ENCODE peak calls at places on chromosomes 3 and 15, in eight cellular contexts. One of them, this sample, is unnamed.

GRCh38 chr3:194876403-194877165 is 190.9 kb downstream of the FAM43A start:
- DNase-seq in activated CD4-positive, alpha-beta T cell treated with anti-CD3 and anti-CD28 coated beads, Interleukin-2, amount 50 U/mL, for 48 hours: no peak
- DNase-seq in NCI-H1092: no peak
- DNase-seq in CD8-positive, alpha-beta T cell: no peak
- DNase-seq in occipital lobe: no peak
- DNase-seq in iPS-NIHi11: no peak
- DNase-seq in non-pigmented ciliary epithelial cell: no peak
- DNase-seq in stimulated activated CD8-positive, alpha-beta memory T cell treated with anti-CD3 and anti-CD28 coated beads, Interleukin-2, amount 100 ng/mL, for 1 hour: no peak
- DNase-seq in this sample: no peak

GRCh38 chr15:90990446-90990845 is 3.9 kb downstream of the PRC1 start:
- DNase-seq in activated CD4-positive, alpha-beta T cell treated with anti-CD3 and anti-CD28 coated beads, Interleukin-2, amount 50 U/mL, for 48 hours: no peak
- DNase-seq in NCI-H1092: no peak
- DNase-seq in CD8-positive, alpha-beta T cell: no peak
- DNase-seq in occipital lobe: no peak
- DNase-seq in iPS-NIHi11: no peak
- DNase-seq in non-pigmented ciliary epithelial cell: no peak
- DNase-seq in stimulated activated CD8-positive, alpha-beta memory T cell treated with anti-CD3 and anti-CD28 coated beads, Interleukin-2, amount 100 ng/mL, for 1 hour: no peak
- DNase-seq in this sample: no peak

GRCh38 chr3:122299872-122300460 is 25.1 kb upstream of the CSTA start:
- DNase-seq in activated CD4-positive, alpha-beta T cell treated with anti-CD3 and anti-CD28 coated beads, Interleukin-2, amount 50 U/mL, for 48 hours: peak
- DNase-seq in NCI-H1092: no peak
- DNase-seq in CD8-positive, alpha-beta T cell: peak
- DNase-seq in occipital lobe: no peak
- DNase-seq in iPS-NIHi11: peak
- DNase-seq in non-pigmented ciliary epithelial cell: no peak
- DNase-seq in stimulated activated CD8-positive, alpha-beta memory T cell treated with anti-CD3 and anti-CD28 coated beads, Interleukin-2, amount 100 ng/mL, for 1 hour: no peak
- DNase-seq in this sample: no peak

GRCh38 chr15:63986751-63987341 is 59.4 kb downstream of the DAPK2 start:
- DNase-seq in activated CD4-positive, alpha-beta T cell treated with anti-CD3 and anti-CD28 coated beads, Interleukin-2, amount 50 U/mL, for 48 hours: no peak
- DNase-seq in NCI-H1092: no peak
- DNase-seq in CD8-positive, alpha-beta T cell: no peak
- DNase-seq in occipital lobe: no peak
- DNase-seq in iPS-NIHi11: no peak
- DNase-seq in non-pigmented ciliary epithelial cell: no peak
- DNase-seq in stimulated activated CD8-positive, alpha-beta memory T cell treated with anti-CD3 and anti-CD28 coated beads, Interleukin-2, amount 100 ng/mL, for 1 hour: no peak
- DNase-seq in this sample: no peak

GRCh38 chr15:77821188-77821958 is 188.7 kb upstream of the LINGO1 start:
- DNase-seq in activated CD4-positive, alpha-beta T cell treated with anti-CD3 and anti-CD28 coated beads, Interleukin-2, amount 50 U/mL, for 48 hours: peak
- DNase-seq in NCI-H1092: peak
- DNase-seq in CD8-positive, alpha-beta T cell: no peak
- DNase-seq in occipital lobe: peak
- DNase-seq in iPS-NIHi11: peak
- DNase-seq in non-pigmented ciliary epithelial cell: no peak
- DNase-seq in stimulated activated CD8-positive, alpha-beta memory T cell treated with anti-CD3 and anti-CD28 coated beads, Interleukin-2, amount 100 ng/mL, for 1 hour: no peak
- DNase-seq in this sample: peak

GRCh38 chr3:134334231-134334900 is 39.9 kb downstream of the AMOTL2 start:
- DNase-seq in activated CD4-positive, alpha-beta T cell treated with anti-CD3 and anti-CD28 coated beads, Interleukin-2, amount 50 U/mL, for 48 hours: no peak
- DNase-seq in NCI-H1092: no peak
- DNase-seq in CD8-positive, alpha-beta T cell: no peak
- DNase-seq in occipital lobe: no peak
- DNase-seq in iPS-NIHi11: no peak
- DNase-seq in non-pigmented ciliary epithelial cell: no peak
- DNase-seq in stimulated activated CD8-positive, alpha-beta memory T cell treated with anti-CD3 and anti-CD28 coated beads, Interleukin-2, amount 100 ng/mL, for 1 hour: no peak
- DNase-seq in this sample: no peak

GRCh38 chr3:30473374-30474051 is 132.9 kb upstream of the TGFBR2 start:
- DNase-seq in activated CD4-positive, alpha-beta T cell treated with anti-CD3 and anti-CD28 coated beads, Interleukin-2, amount 50 U/mL, for 48 hours: no peak
- DNase-seq in NCI-H1092: no peak
- DNase-seq in CD8-positive, alpha-beta T cell: no peak
- DNase-seq in occipital lobe: no peak
- DNase-seq in iPS-NIHi11: no peak
- DNase-seq in non-pigmented ciliary epithelial cell: no peak
- DNase-seq in stimulated activated CD8-positive, alpha-beta memory T cell treated with anti-CD3 and anti-CD28 coated beads, Interleukin-2, amount 100 ng/mL, for 1 hour: no peak
- DNase-seq in this sample: no peak

GRCh38 chr3:107124885-107125284 is 252.4 kb upstream of the CCDC54 start:
- DNase-seq in activated CD4-positive, alpha-beta T cell treated with anti-CD3 and anti-CD28 coated beads, Interleukin-2, amount 50 U/mL, for 48 hours: no peak
- DNase-seq in NCI-H1092: no peak
- DNase-seq in CD8-positive, alpha-beta T cell: no peak
- DNase-seq in occipital lobe: no peak
- DNase-seq in iPS-NIHi11: no peak
- DNase-seq in non-pigmented ciliary epithelial cell: no peak
- DNase-seq in stimulated activated CD8-positive, alpha-beta memory T cell treated with anti-CD3 and anti-CD28 coated beads, Interleukin-2, amount 100 ng/mL, for 1 hour: no peak
- DNase-seq in this sample: no peak

GRCh38 chr15:81909229-81910087 is 136.4 kb downstream of the MEX3B start:
- DNase-seq in activated CD4-positive, alpha-beta T cell treated with anti-CD3 and anti-CD28 coated beads, Interleukin-2, amount 50 U/mL, for 48 hours: no peak
- DNase-seq in NCI-H1092: no peak
- DNase-seq in CD8-positive, alpha-beta T cell: no peak
- DNase-seq in occipital lobe: no peak
- DNase-seq in iPS-NIHi11: no peak
- DNase-seq in non-pigmented ciliary epithelial cell: no peak
- DNase-seq in stimulated activated CD8-positive, alpha-beta memory T cell treated with anti-CD3 and anti-CD28 coated beads, Interleukin-2, amount 100 ng/mL, for 1 hour: no peak
- DNase-seq in this sample: no peak

GRCh38 chr3:6528951-6529350 is 332.0 kb upstream of the GRM7 start:
- DNase-seq in activated CD4-positive, alpha-beta T cell treated with anti-CD3 and anti-CD28 coated beads, Interleukin-2, amount 50 U/mL, for 48 hours: no peak
- DNase-seq in NCI-H1092: no peak
- DNase-seq in CD8-positive, alpha-beta T cell: no peak
- DNase-seq in occipital lobe: no peak
- DNase-seq in iPS-NIHi11: no peak
- DNase-seq in non-pigmented ciliary epithelial cell: no peak
- DNase-seq in stimulated activated CD8-positive, alpha-beta memory T cell treated with anti-CD3 and anti-CD28 coated beads, Interleukin-2, amount 100 ng/mL, for 1 hour: no peak
- DNase-seq in this sample: no peak

GRCh38 chr15:74845208-74845568 is 2.2 kb upstream of the ULK3 start:
- DNase-seq in activated CD4-positive, alpha-beta T cell treated with anti-CD3 and anti-CD28 coated beads, Interleukin-2, amount 50 U/mL, for 48 hours: peak
- DNase-seq in NCI-H1092: no peak
- DNase-seq in CD8-positive, alpha-beta T cell: peak
- DNase-seq in occipital lobe: no peak
- DNase-seq in iPS-NIHi11: no peak
- DNase-seq in non-pigmented ciliary epithelial cell: no peak
- DNase-seq in stimulated activated CD8-positive, alpha-beta memory T cell treated with anti-CD3 and anti-CD28 coated beads, Interleukin-2, amount 100 ng/mL, for 1 hour: no peak
- DNase-seq in this sample: no peak

GRCh38 chr3:32959370-32959769 is 7.9 kb downstream of the CCR4 start:
- DNase-seq in activated CD4-positive, alpha-beta T cell treated with anti-CD3 and anti-CD28 coated beads, Interleukin-2, amount 50 U/mL, for 48 hours: no peak
- DNase-seq in NCI-H1092: no peak
- DNase-seq in CD8-positive, alpha-beta T cell: no peak
- DNase-seq in occipital lobe: no peak
- DNase-seq in iPS-NIHi11: peak
- DNase-seq in non-pigmented ciliary epithelial cell: no peak
- DNase-seq in stimulated activated CD8-positive, alpha-beta memory T cell treated with anti-CD3 and anti-CD28 coated beads, Interleukin-2, amount 100 ng/mL, for 1 hour: no peak
- DNase-seq in this sample: no peak

GRCh38 chr15:56734013-56734625 is 810 bp upstream of the ZNF280D start:
- DNase-seq in activated CD4-positive, alpha-beta T cell treated with anti-CD3 and anti-CD28 coated beads, Interleukin-2, amount 50 U/mL, for 48 hours: no peak
- DNase-seq in NCI-H1092: no peak
- DNase-seq in CD8-positive, alpha-beta T cell: no peak
- DNase-seq in occipital lobe: no peak
- DNase-seq in iPS-NIHi11: no peak
- DNase-seq in non-pigmented ciliary epithelial cell: no peak
- DNase-seq in stimulated activated CD8-positive, alpha-beta memory T cell treated with anti-CD3 and anti-CD28 coated beads, Interleukin-2, amount 100 ng/mL, for 1 hour: no peak
- DNase-seq in this sample: no peak

GRCh38 chr15:51848811-51849210 is 19.4 kb downstream of the TMOD3 start:
- DNase-seq in activated CD4-positive, alpha-beta T cell treated with anti-CD3 and anti-CD28 coated beads, Interleukin-2, amount 50 U/mL, for 48 hours: no peak
- DNase-seq in NCI-H1092: no peak
- DNase-seq in CD8-positive, alpha-beta T cell: no peak
- DNase-seq in occipital lobe: no peak
- DNase-seq in iPS-NIHi11: no peak
- DNase-seq in non-pigmented ciliary epithelial cell: no peak
- DNase-seq in stimulated activated CD8-positive, alpha-beta memory T cell treated with anti-CD3 and anti-CD28 coated beads, Interleukin-2, amount 100 ng/mL, for 1 hour: no peak
- DNase-seq in this sample: no peak

GRCh38 chr3:184574552-184575430 is 13.2 kb downstream of the EPHB3 start:
- DNase-seq in activated CD4-positive, alpha-beta T cell treated with anti-CD3 and anti-CD28 coated beads, Interleukin-2, amount 50 U/mL, for 48 hours: no peak
- DNase-seq in NCI-H1092: peak
- DNase-seq in CD8-positive, alpha-beta T cell: no peak
- DNase-seq in occipital lobe: no peak
- DNase-seq in iPS-NIHi11: peak
- DNase-seq in non-pigmented ciliary epithelial cell: no peak
- DNase-seq in stimulated activated CD8-positive, alpha-beta memory T cell treated with anti-CD3 and anti-CD28 coated beads, Interleukin-2, amount 100 ng/mL, for 1 hour: no peak
- DNase-seq in this sample: no peak

GRCh38 chr3:197000211-197000610 is 29.4 kb downstream of the MELTF start:
- DNase-seq in activated CD4-positive, alpha-beta T cell treated with anti-CD3 and anti-CD28 coated beads, Interleukin-2, amount 50 U/mL, for 48 hours: no peak
- DNase-seq in NCI-H1092: no peak
- DNase-seq in CD8-positive, alpha-beta T cell: no peak
- DNase-seq in occipital lobe: no peak
- DNase-seq in iPS-NIHi11: no peak
- DNase-seq in non-pigmented ciliary epithelial cell: no peak
- DNase-seq in stimulated activated CD8-positive, alpha-beta memory T cell treated with anti-CD3 and anti-CD28 coated beads, Interleukin-2, amount 100 ng/mL, for 1 hour: no peak
- DNase-seq in this sample: no peak

GRCh38 chr3:9879830-9880549 is at the start of gene CIDEC:
- DNase-seq in activated CD4-positive, alpha-beta T cell treated with anti-CD3 and anti-CD28 coated beads, Interleukin-2, amount 50 U/mL, for 48 hours: no peak
- DNase-seq in NCI-H1092: no peak
- DNase-seq in CD8-positive, alpha-beta T cell: no peak
- DNase-seq in occipital lobe: no peak
- DNase-seq in iPS-NIHi11: no peak
- DNase-seq in non-pigmented ciliary epithelial cell: no peak
- DNase-seq in stimulated activated CD8-positive, alpha-beta memory T cell treated with anti-CD3 and anti-CD28 coated beads, Interleukin-2, amount 100 ng/mL, for 1 hour: no peak
- DNase-seq in this sample: no peak

GRCh38 chr15:99474041-99474906 is 91.5 kb upstream of the MEF2A start:
- DNase-seq in activated CD4-positive, alpha-beta T cell treated with anti-CD3 and anti-CD28 coated beads, Interleukin-2, amount 50 U/mL, for 48 hours: no peak
- DNase-seq in NCI-H1092: no peak
- DNase-seq in CD8-positive, alpha-beta T cell: no peak
- DNase-seq in occipital lobe: no peak
- DNase-seq in iPS-NIHi11: no peak
- DNase-seq in non-pigmented ciliary epithelial cell: no peak
- DNase-seq in stimulated activated CD8-positive, alpha-beta memory T cell treated with anti-CD3 and anti-CD28 coated beads, Interleukin-2, amount 100 ng/mL, for 1 hour: no peak
- DNase-seq in this sample: no peak

GRCh38 chr3:54783611-54784010 is 144.2 kb downstream of the LRTM1 start:
- DNase-seq in activated CD4-positive, alpha-beta T cell treated with anti-CD3 and anti-CD28 coated beads, Interleukin-2, amount 50 U/mL, for 48 hours: no peak
- DNase-seq in NCI-H1092: no peak
- DNase-seq in CD8-positive, alpha-beta T cell: no peak
- DNase-seq in occipital lobe: no peak
- DNase-seq in iPS-NIHi11: no peak
- DNase-seq in non-pigmented ciliary epithelial cell: no peak
- DNase-seq in stimulated activated CD8-positive, alpha-beta memory T cell treated with anti-CD3 and anti-CD28 coated beads, Interleukin-2, amount 100 ng/mL, for 1 hour: no peak
- DNase-seq in this sample: no peak

GRCh38 chr3:169998668-169999131 is 32.1 kb downstream of the SEC62 start:
- DNase-seq in activated CD4-positive, alpha-beta T cell treated with anti-CD3 and anti-CD28 coated beads, Interleukin-2, amount 50 U/mL, for 48 hours: no peak
- DNase-seq in NCI-H1092: no peak
- DNase-seq in CD8-positive, alpha-beta T cell: no peak
- DNase-seq in occipital lobe: no peak
- DNase-seq in iPS-NIHi11: no peak
- DNase-seq in non-pigmented ciliary epithelial cell: peak
- DNase-seq in stimulated activated CD8-positive, alpha-beta memory T cell treated with anti-CD3 and anti-CD28 coated beads, Interleukin-2, amount 100 ng/mL, for 1 hour: no peak
- DNase-seq in this sample: peak

GRCh38 chr3:51734572-51734907 is 27.7 kb downstream of the GRM2 start:
- DNase-seq in activated CD4-positive, alpha-beta T cell treated with anti-CD3 and anti-CD28 coated beads, Interleukin-2, amount 50 U/mL, for 48 hours: no peak
- DNase-seq in NCI-H1092: no peak
- DNase-seq in CD8-positive, alpha-beta T cell: no peak
- DNase-seq in occipital lobe: no peak
- DNase-seq in iPS-NIHi11: no peak
- DNase-seq in non-pigmented ciliary epithelial cell: no peak
- DNase-seq in stimulated activated CD8-positive, alpha-beta memory T cell treated with anti-CD3 and anti-CD28 coated beads, Interleukin-2, amount 100 ng/mL, for 1 hour: no peak
- DNase-seq in this sample: no peak

GRCh38 chr3:120457827-120458226 is 7.0 kb upstream of the FSTL1 start:
- DNase-seq in activated CD4-positive, alpha-beta T cell treated with anti-CD3 and anti-CD28 coated beads, Interleukin-2, amount 50 U/mL, for 48 hours: no peak
- DNase-seq in NCI-H1092: no peak
- DNase-seq in CD8-positive, alpha-beta T cell: no peak
- DNase-seq in occipital lobe: no peak
- DNase-seq in iPS-NIHi11: no peak
- DNase-seq in non-pigmented ciliary epithelial cell: no peak
- DNase-seq in stimulated activated CD8-positive, alpha-beta memory T cell treated with anti-CD3 and anti-CD28 coated beads, Interleukin-2, amount 100 ng/mL, for 1 hour: no peak
- DNase-seq in this sample: no peak

GRCh38 chr3:184395320-184395660 is 15.4 kb downstream of the CHRD start:
- DNase-seq in activated CD4-positive, alpha-beta T cell treated with anti-CD3 and anti-CD28 coated beads, Interleukin-2, amount 50 U/mL, for 48 hours: no peak
- DNase-seq in NCI-H1092: no peak
- DNase-seq in CD8-positive, alpha-beta T cell: no peak
- DNase-seq in occipital lobe: no peak
- DNase-seq in iPS-NIHi11: no peak
- DNase-seq in non-pigmented ciliary epithelial cell: no peak
- DNase-seq in stimulated activated CD8-positive, alpha-beta memory T cell treated with anti-CD3 and anti-CD28 coated beads, Interleukin-2, amount 100 ng/mL, for 1 hour: no peak
- DNase-seq in this sample: no peak

GRCh38 chr3:169289303-169289702 is 374.2 kb downstream of the MECOM start:
- DNase-seq in activated CD4-positive, alpha-beta T cell treated with anti-CD3 and anti-CD28 coated beads, Interleukin-2, amount 50 U/mL, for 48 hours: no peak
- DNase-seq in NCI-H1092: no peak
- DNase-seq in CD8-positive, alpha-beta T cell: no peak
- DNase-seq in occipital lobe: no peak
- DNase-seq in iPS-NIHi11: no peak
- DNase-seq in non-pigmented ciliary epithelial cell: no peak
- DNase-seq in stimulated activated CD8-positive, alpha-beta memory T cell treated with anti-CD3 and anti-CD28 coated beads, Interleukin-2, amount 100 ng/mL, for 1 hour: no peak
- DNase-seq in this sample: no peak

GRCh38 chr3:57169106-57169505 is 4.0 kb upstream of the IL17RD start:
- DNase-seq in activated CD4-positive, alpha-beta T cell treated with anti-CD3 and anti-CD28 coated beads, Interleukin-2, amount 50 U/mL, for 48 hours: no peak
- DNase-seq in NCI-H1092: no peak
- DNase-seq in CD8-positive, alpha-beta T cell: no peak
- DNase-seq in occipital lobe: no peak
- DNase-seq in iPS-NIHi11: no peak
- DNase-seq in non-pigmented ciliary epithelial cell: no peak
- DNase-seq in stimulated activated CD8-positive, alpha-beta memory T cell treated with anti-CD3 and anti-CD28 coated beads, Interleukin-2, amount 100 ng/mL, for 1 hour: no peak
- DNase-seq in this sample: no peak

GRCh38 chr3:154791611-154792010 is 288.5 kb upstream of the MME start:
- DNase-seq in activated CD4-positive, alpha-beta T cell treated with anti-CD3 and anti-CD28 coated beads, Interleukin-2, amount 50 U/mL, for 48 hours: no peak
- DNase-seq in NCI-H1092: no peak
- DNase-seq in CD8-positive, alpha-beta T cell: no peak
- DNase-seq in occipital lobe: no peak
- DNase-seq in iPS-NIHi11: no peak
- DNase-seq in non-pigmented ciliary epithelial cell: no peak
- DNase-seq in stimulated activated CD8-positive, alpha-beta memory T cell treated with anti-CD3 and anti-CD28 coated beads, Interleukin-2, amount 100 ng/mL, for 1 hour: no peak
- DNase-seq in this sample: no peak

GRCh38 chr3:176513604-176514003 is 683.7 kb downstream of the TBL1XR1 start:
- DNase-seq in activated CD4-positive, alpha-beta T cell treated with anti-CD3 and anti-CD28 coated beads, Interleukin-2, amount 50 U/mL, for 48 hours: peak
- DNase-seq in NCI-H1092: no peak
- DNase-seq in CD8-positive, alpha-beta T cell: no peak
- DNase-seq in occipital lobe: no peak
- DNase-seq in iPS-NIHi11: no peak
- DNase-seq in non-pigmented ciliary epithelial cell: no peak
- DNase-seq in stimulated activated CD8-positive, alpha-beta memory T cell treated with anti-CD3 and anti-CD28 coated beads, Interleukin-2, amount 100 ng/mL, for 1 hour: no peak
- DNase-seq in this sample: no peak

GRCh38 chr15:98955331-98955730 is 52.3 kb downstream of the PGPEP1L start:
- DNase-seq in activated CD4-positive, alpha-beta T cell treated with anti-CD3 and anti-CD28 coated beads, Interleukin-2, amount 50 U/mL, for 48 hours: no peak
- DNase-seq in NCI-H1092: no peak
- DNase-seq in CD8-positive, alpha-beta T cell: no peak
- DNase-seq in occipital lobe: peak
- DNase-seq in iPS-NIHi11: no peak
- DNase-seq in non-pigmented ciliary epithelial cell: no peak
- DNase-seq in stimulated activated CD8-positive, alpha-beta memory T cell treated with anti-CD3 and anti-CD28 coated beads, Interleukin-2, amount 100 ng/mL, for 1 hour: no peak
- DNase-seq in this sample: no peak